ENCODE peak calls at places on chromosomes 13 and 19, in ten cellular contexts. Q is HAP-1, Z is thoracic aorta, U is OCI-LY7, O is spleen, J is heart right ventricle, S is fibroblast of lung, F is Peyer's patch, B is PC-3, X is psoas muscle. P is an unnamed sample. For H3K9me3, the result is how much of the 10 kb centered on the place peaks cover.

GRCh38 chr13:100506154-100506553 is 82.4 kb downstream of the GGACT start:
- DNase-seq in O (no peak), Z (no peak), J (no peak), S (no peak), F (no peak), U (no peak), B (no peak), Q (no peak), X (no peak), P (no peak)

GRCh38 chr19:40578442-40578908 is 1.8 kb downstream of the SHKBP1 start:
- DNase-seq in J (no peak), B (peak), Z (no peak), O (no peak), X (no peak), Q (peak), U (peak), F (no peak), S (peak), P (no peak)

GRCh38 chr19:44890366-44891015 is 563 bp upstream of the TOMM40 start:
- DNase-seq in J (peak), Q (peak), O (peak), B (peak), X (no peak), F (no peak), Z (peak), U (peak), S (peak), P (peak)

GRCh38 chr19:37982655-37983054 is 75.6 kb downstream of the SIPA1L3 start:
- DNase-seq in B (no peak), J (no peak), Z (no peak), U (no peak), Q (no peak), X (no peak), O (peak), F (peak), S (no peak), P (no peak)

GRCh38 chr13:38346764-38347163 is 2.9 kb upstream of the UFM1 start:
- DNase-seq in Q (no peak), Z (no peak), X (no peak), S (no peak), U (no peak), O (no peak), J (no peak), F (no peak), B (no peak), P (no peak)

GRCh38 chr19:37718357-37718756 is 1.2 kb downstream of the ZNF607 start:
- DNase-seq in J (no peak), Z (no peak), X (no peak), S (no peak), B (no peak), Q (peak), O (no peak), F (no peak), U (peak), P (no peak)

GRCh38 chr13:42610623-42611022 is 36.7 kb downstream of the TNFSF11 start:
- DNase-seq in F (no peak), B (no peak), O (no peak), S (no peak), J (no peak), Q (no peak), X (no peak), Z (no peak), U (no peak), P (no peak)

GRCh38 chr13:36549771-36550170 is 117.5 kb downstream of the CCNA1 start:
- DNase-seq in J (no peak), B (no peak), O (no peak), Q (peak), Z (no peak), F (no peak), S (no peak), U (peak), X (no peak), P (no peak)

GRCh38 chr13:47933688-47934011 is 67.4 kb downstream of the SUCLA2 start:
- DNase-seq in Q (peak), S (peak), U (no peak), F (no peak), Z (no peak), J (no peak), X (no peak), B (peak), O (no peak), P (no peak)

GRCh38 chr19:32101206-32101605 is 244.2 kb upstream of the ZNF507 start:
- DNase-seq in Z (no peak), U (no peak), B (no peak), F (no peak), O (no peak), X (no peak), Q (no peak), S (no peak), J (no peak), P (no peak)

GRCh38 chr13:37173214-37173613 is 67.8 kb upstream of the CSNK1A1L start:
- DNase-seq in S (peak), O (no peak), B (no peak), Q (no peak), F (no peak), X (no peak), J (no peak), Z (no peak), U (no peak), P (peak)

GRCh38 chr13:51453959-51454703 is 1.3 kb upstream of the INTS6 start:
- DNase-seq in B (peak), O (peak), J (peak), S (peak), F (no peak), Q (peak), X (no peak), Z (no peak), U (peak), P (no peak)

GRCh38 chr19:18401580-18402112 is 4.2 kb upstream of the LRRC25 start:
- DNase-seq in B (peak), Q (peak), Z (no peak), S (peak), J (peak), O (peak), U (peak), F (no peak), X (peak), P (no peak)

GRCh38 chr19:15616183-15616582 is 1.2 kb downstream of the CYP4F8 start:
- DNase-seq in X (no peak), F (no peak), O (no peak), J (no peak), S (no peak), U (no peak), Z (no peak), B (no peak), Q (no peak), P (no peak)
- H3K9me3 ChIP-seq in X (under half), F (under half), O (under half), J (under half), S (under half), U (under half), Z (under half), B (under half), Q (under half), P (under half)

DNA sequence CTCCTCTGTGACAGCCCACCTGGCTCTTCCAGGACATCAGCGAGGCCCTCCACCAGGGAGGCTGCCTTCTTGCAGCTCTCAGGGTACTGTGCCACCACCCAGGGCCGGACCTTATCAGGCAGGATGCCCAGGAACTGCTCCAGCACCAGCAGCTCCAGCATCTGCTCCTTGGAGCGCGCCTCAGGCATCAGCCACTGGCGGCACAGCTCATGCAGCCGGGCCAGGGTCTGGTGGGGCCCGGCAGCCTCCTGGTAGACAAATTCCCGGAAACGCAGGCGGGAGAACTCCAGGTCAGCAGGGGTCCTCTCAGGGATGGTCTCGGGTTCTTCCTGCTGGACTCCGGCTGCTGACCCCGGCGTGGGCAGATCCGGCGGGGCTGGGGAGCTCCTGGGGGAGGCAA is 8.2 kb downstream of the ZSCAN18 start:
- DNase-seq in S (no peak), B (no peak), O (no peak), X (no peak), F (no peak), Z (no peak), J (no peak), Q (no peak), U (no peak), P (no peak)
- H3K9me3 ChIP-seq in S (under half), B (half or more), O (half or more), X (under half), F (half or more), Z (under half), J (under half), Q (under half), U (under half), P (half or more)

GRCh38 chr19:9570255-9570654 is 14.0 kb downstream of the ZNF121 start:
- DNase-seq in J (no peak), F (no peak), S (no peak), B (no peak), X (no peak), Z (no peak), U (no peak), Q (no peak), O (no peak), P (no peak)
- H3K9me3 ChIP-seq in J (half or more), F (half or more), S (under half), B (half or more), X (half or more), Z (half or more), U (half or more), Q (half or more), O (half or more), P (half or more)

DNA sequence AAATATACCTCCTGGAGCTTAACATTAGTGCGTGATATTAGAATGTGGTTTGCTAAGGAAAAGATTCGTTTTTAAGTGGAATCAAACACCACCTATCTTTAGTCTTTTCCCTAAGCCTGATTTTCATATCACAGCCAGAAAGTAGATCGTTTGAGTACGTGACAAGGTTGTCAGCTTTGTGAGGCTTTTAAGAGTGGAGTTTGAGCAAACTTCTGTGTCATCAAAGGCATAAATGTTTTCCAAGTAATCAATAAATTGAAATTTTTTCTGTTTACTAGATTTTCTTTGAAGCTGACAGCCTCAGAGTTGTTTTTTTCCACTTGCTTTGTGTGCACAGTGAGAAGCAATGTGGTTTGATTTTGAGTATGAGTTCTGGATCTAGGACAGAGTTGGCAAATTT is 6.5 kb upstream of the ZNF331 start:
- DNase-seq in Z (no peak), X (no peak), U (no peak), J (no peak), Q (no peak), O (no peak), S (no peak), B (no peak), F (no peak), P (no peak)
- H3K9me3 ChIP-seq in Z (under half), X (under half), U (under half), J (under half), Q (under half), O (under half), S (under half), B (under half), F (under half), P (under half)

GRCh38 chr19:22601906-22602630 is 32.1 kb upstream of the ZNF492 start:
- DNase-seq in F (no peak), X (no peak), U (no peak), B (no peak), J (no peak), Q (no peak), Z (no peak), S (no peak), O (no peak), P (no peak)

GRCh38 chr19:22604571-22605274 is 29.4 kb upstream of the ZNF492 start:
- DNase-seq in X (no peak), J (no peak), U (no peak), Z (no peak), O (no peak), S (no peak), Q (no peak), F (no peak), B (no peak), P (no peak)

GRCh38 chr19:22602631-22603272 is 31.4 kb upstream of the ZNF492 start:
- DNase-seq in U (no peak), Z (no peak), F (no peak), B (no peak), J (no peak), Q (no peak), X (no peak), S (no peak), O (no peak), P (no peak)

GRCh38 chr19:22605275-22606211 is 28.6 kb upstream of the ZNF492 start:
- DNase-seq in Z (no peak), Q (no peak), U (no peak), F (no peak), X (no peak), O (no peak), J (no peak), S (no peak), B (no peak), P (no peak)

GRCh38 chr19:22603518-22604440 is 30.3 kb upstream of the ZNF492 start:
- DNase-seq in Z (no peak), Q (no peak), O (no peak), F (no peak), S (no peak), J (no peak), B (no peak), U (no peak), X (no peak), P (no peak)
- H3K9me3 ChIP-seq in Z (under half), Q (under half), O (half or more), F (under half), S (under half), J (under half), B (under half), U (under half), X (under half), P (half or more)

DNA sequence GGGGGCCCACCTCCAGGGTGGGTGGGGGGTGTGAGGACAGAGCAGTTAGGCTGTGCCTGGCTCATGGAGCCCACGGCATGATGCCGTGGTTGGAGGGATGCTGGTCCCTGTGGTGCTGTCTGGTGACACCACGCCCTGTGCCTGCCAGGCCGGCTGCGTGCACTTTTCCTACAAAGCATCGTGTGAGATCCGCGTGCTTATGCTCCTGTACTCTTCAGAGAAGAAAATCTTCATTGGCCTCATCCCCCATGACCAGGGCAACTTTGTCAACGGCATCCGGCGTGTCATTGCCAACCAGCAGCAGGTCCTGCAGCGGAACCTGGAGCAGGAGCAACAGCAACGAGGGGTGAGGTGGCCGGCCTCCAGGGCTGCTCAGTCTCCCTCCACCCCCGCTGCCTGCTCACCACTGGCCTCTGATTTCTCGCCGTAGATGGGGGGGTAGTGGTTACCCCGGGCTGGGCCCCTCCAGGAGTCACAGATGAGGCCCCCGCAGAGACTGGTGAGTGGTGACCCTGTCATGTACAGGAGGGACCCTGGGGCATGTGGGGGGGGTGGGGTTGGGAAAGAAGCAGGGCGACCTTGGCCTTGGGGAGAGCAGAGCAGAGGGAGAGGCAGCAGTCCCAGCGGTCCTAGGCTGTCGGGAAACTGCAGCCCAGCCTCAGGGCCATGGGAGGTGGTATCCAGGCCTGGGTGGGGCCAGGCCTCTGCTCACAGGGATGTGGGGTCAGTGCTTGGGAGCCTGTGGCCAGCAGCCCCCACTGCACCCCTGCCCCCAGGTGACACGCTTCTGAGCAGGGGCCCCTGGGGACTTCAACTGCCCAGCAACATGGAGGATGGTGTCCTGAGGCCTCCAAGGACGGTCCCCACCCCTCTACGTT is 7.3 kb downstream of the PNKP start:
- DNase-seq in F (no peak), U (no peak), Q (no peak), X (no peak), B (no peak), O (no peak), S (no peak), J (no peak), Z (no peak), P (no peak)
- H3K9me3 ChIP-seq in F (under half), U (under half), Q (under half), X (under half), B (under half), O (under half), S (under half), J (under half), Z (under half), P (under half)